ENCODE peak calls at places on chromosome 5, in ten cellular contexts. E is HFFc6; W is left ventricle myocardium inferior; M is RWPE1; Q is Calu3; X is colonic mucosa; C is A549; U is nephron progenitor cell; Z is CD4-positive, alpha-beta T cell; S is AG10803. J is an unnamed sample.

GRCh38 chr5:80704221-80704620 is 49.4 kb upstream of the DHFR start:
- DNase-seq in W (no peak), Q (no peak), X (no peak), U (no peak), E (no peak), M (no peak), C (no peak), S (no peak), Z (no peak), J (no peak)

GRCh38 chr5:76855961-76856360 is 6.1 kb downstream of the S100Z start:
- DNase-seq in S (no peak), U (no peak), C (no peak), Z (no peak), Q (no peak), X (no peak), M (no peak), E (no peak), W (no peak), J (no peak)

GRCh38 chr5:157821822-157822622 is 36.9 kb downstream of the CLINT1 start:
- DNase-seq in U (no peak), M (no peak), C (no peak), W (no peak), S (peak), Z (no peak), E (peak), X (no peak), Q (no peak), J (no peak)

GRCh38 chr5:92147792-92148191 is 764.7 kb upstream of the ARRDC3 start:
- DNase-seq in Q (no peak), C (no peak), S (no peak), U (no peak), W (no peak), M (no peak), Z (no peak), E (no peak), X (no peak), J (no peak)

GRCh38 chr5:134662971-134663370 is 14.4 kb downstream of the SEC24A start:
- DNase-seq in U (no peak), X (no peak), M (no peak), S (no peak), W (no peak), C (no peak), Z (no peak), E (no peak), Q (no peak), J (no peak)

GRCh38 chr5:137833463-137833862 is 34.2 kb upstream of the MYOT start:
- DNase-seq in W (no peak), X (no peak), Z (no peak), S (peak), C (peak), E (peak), Q (peak), M (peak), U (no peak), J (no peak)

GRCh38 chr5:63794296-63794695 is 167.9 kb downstream of the HTR1A start:
- DNase-seq in U (no peak), C (no peak), Z (no peak), S (no peak), X (no peak), M (no peak), W (no peak), E (no peak), Q (no peak), J (no peak)

GRCh38 chr5:87413116-87413645 is 451 bp upstream of the CCNH start:
- DNase-seq in U (no peak), W (no peak), C (no peak), E (no peak), Q (no peak), Z (no peak), M (no peak), X (peak), S (peak), J (no peak)

GRCh38 chr5:135225856-135226560 is 173.0 kb downstream of the MACROH2A1 start:
- DNase-seq in S (no peak), W (no peak), Q (no peak), Z (no peak), C (no peak), X (no peak), M (no peak), E (no peak), U (no peak), J (no peak)

GRCh38 chr5:180129291-180130190 is 58.0 kb upstream of the RNF130 start:
- DNase-seq in U (no peak), M (no peak), X (no peak), W (no peak), Q (no peak), S (no peak), C (no peak), Z (no peak), E (no peak), J (peak)

GRCh38 chr5:67187318-67187717 is 9.3 kb downstream of the CD180 start:
- DNase-seq in Q (no peak), C (no peak), Z (no peak), U (no peak), W (no peak), E (no peak), M (no peak), S (no peak), X (no peak), J (no peak)

GRCh38 chr5:1161108-1161831 is 40.1 kb upstream of the SLC6A19 start:
- DNase-seq in U (no peak), S (no peak), Q (peak), E (no peak), W (no peak), X (peak), Z (no peak), M (peak), C (no peak), J (no peak)

GRCh38 chr5:149397530-149397929 is 18.4 kb upstream of the IL17B start:
- DNase-seq in Q (no peak), Z (no peak), U (no peak), S (peak), C (no peak), X (no peak), W (no peak), E (peak), M (no peak), J (no peak)

GRCh38 chr5:107576155-107576554 is 94.6 kb downstream of the EFNA5 start:
- DNase-seq in Q (no peak), X (no peak), Z (no peak), U (no peak), E (no peak), S (no peak), M (no peak), W (no peak), C (no peak), J (no peak)

GRCh38 chr5:83777856-83778255 is 57.2 kb upstream of the HAPLN1 start:
- DNase-seq in W (no peak), X (no peak), E (no peak), U (no peak), M (no peak), S (peak), C (no peak), Q (no peak), Z (no peak), J (no peak)

GRCh38 chr5:166164211-166164610 is 2127.2 kb upstream of the WWC1 start:
- DNase-seq in S (no peak), X (no peak), E (no peak), M (no peak), Q (no peak), W (no peak), C (no peak), Z (no peak), U (no peak), J (no peak)

GRCh38 chr5:107469485-107469884 is 201.3 kb downstream of the EFNA5 start:
- DNase-seq in M (peak), S (peak), U (no peak), E (peak), Z (no peak), X (no peak), C (peak), Q (peak), W (no peak), J (no peak)

GRCh38 chr5:7910738-7911428 is 41.9 kb downstream of the MTRR start:
- DNase-seq in Z (no peak), W (no peak), S (no peak), E (no peak), Q (no peak), M (no peak), U (no peak), X (no peak), C (no peak), J (no peak)

GRCh38 chr5:180825768-180826525 is 23.3 kb upstream of the MGAT1 start:
- DNase-seq in C (no peak), Q (peak), M (peak), Z (no peak), W (no peak), U (no peak), S (peak), X (peak), E (peak), J (no peak)

GRCh38 chr5:116947691-116948528 is 373.3 kb upstream of the SEMA6A start:
- DNase-seq in W (peak), S (no peak), E (no peak), Q (peak), M (peak), Z (peak), C (peak), X (peak), U (peak), J (peak)

DNA sequence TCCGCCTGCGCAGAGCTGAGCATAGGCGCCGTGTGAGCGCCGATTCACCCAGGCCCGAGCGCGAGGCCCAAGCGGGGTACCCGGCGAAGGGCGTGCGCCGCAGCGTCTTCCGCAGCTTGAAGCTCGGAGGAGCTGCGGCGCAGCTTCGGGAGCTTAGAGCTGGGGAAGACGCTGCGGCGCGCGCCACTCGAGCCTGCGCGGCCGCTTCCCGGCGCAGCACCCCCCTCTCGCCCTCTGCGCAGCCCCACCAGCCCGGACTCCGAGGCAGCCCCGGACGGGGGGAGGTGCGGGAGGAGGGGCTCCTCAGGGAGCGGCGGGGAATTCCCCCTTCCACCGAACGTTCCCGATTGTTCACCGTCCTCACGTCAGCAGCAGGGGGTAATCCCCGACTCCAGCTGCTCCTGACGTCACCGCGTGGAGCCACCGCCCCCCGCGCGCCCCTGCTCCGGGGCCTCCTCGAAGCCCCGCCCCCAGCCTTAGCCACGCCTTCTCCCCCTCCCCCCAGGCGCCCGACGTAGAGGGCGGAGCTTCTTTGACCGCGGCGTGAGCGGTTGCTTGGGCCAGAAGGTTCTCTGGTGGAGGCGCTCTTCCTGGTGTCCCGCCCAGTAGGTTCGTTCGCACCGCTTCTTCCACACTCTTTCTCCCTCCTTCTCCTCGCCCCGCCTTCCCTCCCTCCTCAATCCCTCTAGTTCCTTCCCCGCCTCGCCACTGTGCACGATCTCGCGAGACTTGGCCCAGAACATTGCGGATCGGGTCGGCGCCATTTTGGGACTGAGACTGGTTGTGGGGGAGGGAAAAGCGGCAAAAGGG is at the start of gene GPBP1:
- DNase-seq in Q (peak), Z (peak), M (peak), U (peak), W (peak), E (peak), S (peak), X (peak), C (peak), J (peak)
- TF ChIP-seq CTCF in Q (no peak), Z (no peak), M (no peak), U (no peak), W (no peak), E (peak), S (no peak), X (no peak), C (no peak), J (no peak)

GRCh38 chr5:174282391-174282790 is 236.9 kb downstream of the NSG2 start:
- DNase-seq in U (no peak), E (no peak), S (no peak), M (no peak), Z (no peak), W (no peak), C (no peak), Q (no peak), X (no peak), J (no peak)

GRCh38 chr5:174281855-174282254 is 236.3 kb downstream of the NSG2 start:
- DNase-seq in W (no peak), M (no peak), Q (no peak), X (no peak), C (no peak), Z (no peak), U (no peak), S (no peak), E (no peak), J (no peak)

GRCh38 chr5:174281089-174281488 is 235.6 kb downstream of the NSG2 start:
- DNase-seq in C (no peak), X (no peak), S (no peak), M (no peak), Q (no peak), W (no peak), E (no peak), U (no peak), Z (no peak), J (no peak)

GRCh38 chr5:174284873-174285272 is 239.4 kb downstream of the NSG2 start:
- DNase-seq in E (no peak), X (no peak), M (no peak), Q (no peak), C (no peak), Z (no peak), W (no peak), U (no peak), S (no peak), J (no peak)

DNA sequence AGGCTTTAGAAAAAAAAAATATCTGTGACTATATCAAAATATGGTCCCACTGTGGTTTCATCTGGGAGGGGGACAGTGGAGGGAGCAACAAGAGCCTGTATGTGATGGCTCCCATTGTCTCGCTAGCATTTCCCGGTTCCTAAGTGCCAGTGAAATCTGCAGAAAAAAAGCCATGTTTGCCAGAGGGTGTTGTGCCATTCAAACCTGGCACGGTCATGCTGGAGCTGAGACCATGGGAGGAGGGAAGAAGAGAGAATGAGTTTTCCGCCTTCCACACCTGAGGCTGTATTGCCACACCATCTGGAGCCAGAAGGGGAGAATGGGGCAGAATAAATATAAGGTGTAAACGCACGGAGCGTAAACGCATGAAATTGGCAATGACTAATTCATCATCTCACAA is 237.7 kb downstream of the NSG2 start:
- DNase-seq in Q (no peak), X (no peak), Z (no peak), U (no peak), W (no peak), S (no peak), E (no peak), C (no peak), M (no peak), J (no peak)
- TF ChIP-seq CTCF in Q (no peak), X (no peak), Z (no peak), U (no peak), W (no peak), S (no peak), E (no peak), C (no peak), M (no peak), J (no peak)

GRCh38 chr5:159050408-159051091 is 49.2 kb downstream of the EBF1 start:
- DNase-seq in C (no peak), U (no peak), M (no peak), W (no peak), Z (no peak), S (peak), E (no peak), Q (no peak), X (no peak), J (peak)

GRCh38 chr5:159052282-159053011 is 47.3 kb downstream of the EBF1 start:
- DNase-seq in Q (no peak), S (peak), C (no peak), Z (no peak), X (no peak), M (no peak), W (no peak), E (no peak), U (no peak), J (no peak)

GRCh38 chr5:159048298-159048697 is 51.4 kb downstream of the EBF1 start:
- DNase-seq in S (no peak), C (no peak), X (no peak), W (no peak), Z (no peak), Q (no peak), M (no peak), U (no peak), E (no peak), J (no peak)

GRCh38 chr5:159051431-159052281 is 48.1 kb downstream of the EBF1 start:
- DNase-seq in Q (no peak), S (peak), Z (no peak), W (peak), C (no peak), M (no peak), X (peak), E (no peak), U (peak), J (peak)

DNA sequence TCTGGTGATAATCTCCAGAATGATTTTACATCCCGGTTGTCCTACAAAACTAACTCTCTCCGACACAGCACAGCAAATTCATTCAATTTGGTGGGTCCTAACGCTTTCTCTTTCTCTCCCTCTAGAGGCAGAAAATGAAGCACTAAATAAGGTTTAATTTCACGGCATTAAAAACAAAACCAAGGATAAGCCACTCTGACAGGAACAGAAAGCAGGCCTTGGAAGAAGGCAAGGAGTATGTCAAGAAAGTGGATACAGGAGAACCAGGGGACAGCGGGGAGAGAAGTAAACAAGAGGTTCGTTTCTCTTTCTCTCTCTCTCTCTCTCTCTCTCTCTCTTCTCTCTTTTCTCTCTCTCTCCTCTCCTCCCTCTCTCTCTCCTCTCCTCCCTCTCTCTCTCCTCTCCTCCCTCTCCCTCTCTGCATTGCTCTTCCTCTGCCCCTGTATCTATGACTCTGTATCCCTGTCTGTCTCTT is 49.8 kb downstream of the EBF1 start:
- DNase-seq in W (no peak), Q (no peak), M (no peak), E (no peak), Z (no peak), S (peak), U (no peak), X (no peak), C (no peak), J (no peak)
- TF ChIP-seq CTCF in W (peak), Q (no peak), M (no peak), E (peak), Z (no peak), S (peak), U (no peak), X (no peak), C (peak), J (no peak)

GRCh38 chr5:3594514-3595101 is 1.0 kb upstream of the IRX1 start:
- DNase-seq in W (no peak), Q (no peak), S (peak), X (no peak), M (no peak), C (no peak), Z (no peak), U (peak), E (no peak), J (peak)
- TF ChIP-seq CTCF in W (no peak), Q (no peak), S (peak), X (no peak), M (no peak), C (no peak), Z (no peak), U (no peak), E (no peak), J (no peak)

GRCh38 chr5:132459983-132460834 is 30.4 kb downstream of the IRF1 start:
- DNase-seq in M (no peak), S (no peak), C (no peak), U (no peak), Z (no peak), Q (no peak), W (peak), X (no peak), E (no peak), J (no peak)
- TF ChIP-seq CTCF in M (no peak), S (peak), C (no peak), U (no peak), Z (peak), Q (no peak), W (peak), X (peak), E (peak), J (peak)

DNA sequence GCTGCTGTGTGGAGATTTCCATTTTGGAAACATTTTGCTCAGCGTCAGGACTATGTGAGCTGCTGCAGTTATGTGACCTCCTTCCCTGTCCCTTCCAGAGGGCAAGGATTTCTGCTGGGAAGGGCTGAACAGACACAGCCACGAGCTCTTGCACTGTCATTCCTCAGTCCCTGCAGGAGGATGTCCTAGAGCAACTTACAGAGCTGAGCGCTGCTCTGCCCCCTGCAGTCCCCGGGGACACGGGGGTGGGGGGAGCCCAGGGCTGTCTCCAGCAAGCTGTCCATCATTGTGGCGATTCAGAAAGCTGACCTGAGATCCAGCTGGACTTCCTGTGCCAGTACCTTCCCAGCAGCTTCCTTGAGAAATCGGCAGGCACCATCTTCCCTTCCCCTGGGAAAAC is 28.0 kb upstream of the MAP1B start:
- DNase-seq in X (no peak), W (peak), S (no peak), U (peak), E (no peak), C (peak), Q (peak), M (no peak), Z (no peak), J (peak)
- TF ChIP-seq CTCF in X (no peak), W (peak), S (peak), U (no peak), E (no peak), C (no peak), Q (no peak), M (no peak), Z (no peak), J (no peak)

DNA sequence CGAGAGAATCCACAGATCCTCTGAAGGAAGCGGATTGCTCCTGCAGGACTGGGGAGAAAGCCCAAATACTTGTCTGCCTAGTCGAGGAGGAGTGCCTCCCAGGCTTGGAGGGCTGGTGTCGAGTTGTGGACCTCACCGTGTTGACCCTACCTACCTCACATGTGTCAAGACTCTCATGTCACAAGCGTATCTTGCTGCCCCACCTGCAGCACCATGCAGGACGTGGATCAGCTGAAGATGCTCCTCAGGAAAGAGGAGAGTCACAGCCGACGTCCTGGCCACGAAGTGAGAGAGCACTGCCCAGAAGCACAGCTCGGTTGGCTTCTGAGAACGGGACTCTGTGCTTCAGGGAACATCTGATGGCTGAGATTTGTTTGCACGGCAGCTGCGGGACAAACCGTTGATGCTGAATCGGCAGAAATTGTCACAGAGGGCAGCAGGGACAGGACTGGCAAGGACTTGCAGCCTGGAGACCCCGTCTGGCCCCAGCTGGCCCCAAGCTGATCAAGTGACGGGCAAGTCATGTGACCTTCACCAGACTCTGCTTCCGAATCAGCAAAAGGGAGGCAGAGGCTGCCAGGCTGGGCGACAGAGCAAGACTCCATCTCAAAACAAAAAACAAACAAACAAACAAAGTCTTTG is 119.1 kb upstream of the ITGA1 start:
- DNase-seq in W (no peak), Z (no peak), C (no peak), M (no peak), Q (no peak), U (no peak), E (no peak), S (no peak), X (no peak), J (no peak)
- TF ChIP-seq CTCF in W (no peak), Z (no peak), C (no peak), M (no peak), Q (no peak), U (no peak), E (no peak), S (no peak), X (no peak), J (no peak)

GRCh38 chr5:113043491-113043931 is 66.9 kb downstream of the DCP2 start:
- DNase-seq in M (peak), X (no peak), U (peak), C (no peak), W (peak), Z (no peak), E (peak), Q (no peak), S (peak), J (peak)
- TF ChIP-seq CTCF in M (no peak), X (no peak), U (peak), C (no peak), W (peak), Z (peak), E (peak), Q (no peak), S (peak), J (no peak)